ENCODE peak calls at places on chromosomes 12 and 14, in five cellular contexts. O, C, Q, J and F are unnamed samples.

GRCh38 chr12:120252071-120252906 is 13.2 kb downstream of the PXN start:
- DNase-seq in O (no peak), C (no peak), Q (no peak), J (no peak), F (no peak)

GRCh38 chr14:64943556-64943955 is 1.0 kb upstream of the GPX2 start:
- DNase-seq in O (no peak), C (no peak), Q (peak), J (no peak), F (peak)

GRCh38 chr14:75310295-75311059 is 31.8 kb downstream of the FOS start:
- DNase-seq in O (peak), C (peak), Q (peak), J (peak), F (peak)

GRCh38 chr14:20935303-20935984 is 19.8 kb upstream of the RNASE2 start:
- DNase-seq in O (no peak), C (no peak), Q (no peak), J (no peak), F (no peak)

GRCh38 chr12:27003421-27004311 is 10.5 kb downstream of the TM7SF3 start:
- DNase-seq in O (no peak), C (no peak), Q (no peak), J (no peak), F (no peak)

GRCh38 chr12:132774159-132774558 is 12.5 kb upstream of the ANKLE2 start:
- DNase-seq in O (no peak), C (no peak), Q (no peak), J (no peak), F (no peak)

GRCh38 chr12:131536766-131537165 is 174.1 kb upstream of the SFSWAP start:
- DNase-seq in O (no peak), C (no peak), Q (no peak), J (no peak), F (no peak)

GRCh38 chr12:107560194-107560905 is 125.2 kb upstream of the PWP1 start:
- DNase-seq in O (no peak), C (no peak), Q (no peak), J (no peak), F (peak)

GRCh38 chr12:57983150-57983857 is 41.9 kb downstream of the ATP23 start:
- DNase-seq in O (no peak), C (no peak), Q (no peak), J (peak), F (peak)

GRCh38 chr12:58346032-58346632 is 404.8 kb downstream of the ATP23 start:
- DNase-seq in O (no peak), C (no peak), Q (no peak), J (peak), F (no peak)

GRCh38 chr12:109962388-109962787 is 33.8 kb downstream of the GIT2 start:
- DNase-seq in O (no peak), C (no peak), Q (no peak), J (no peak), F (peak)

GRCh38 chr12:64457036-64457435 is 5.1 kb downstream of the TBK1 start:
- DNase-seq in O (no peak), C (no peak), Q (no peak), J (no peak), F (no peak)

GRCh38 chr14:73289729-73290128 is 52.4 kb downstream of the PAPLN start:
- DNase-seq in O (no peak), C (no peak), Q (no peak), J (peak), F (no peak)

GRCh38 chr14:73289308-73289707 is 52.0 kb downstream of the PAPLN start:
- DNase-seq in O (no peak), C (no peak), Q (no peak), J (no peak), F (no peak)

GRCh38 chr14:73290279-73290678 is 53.0 kb downstream of the PAPLN start:
- DNase-seq in O (no peak), C (no peak), Q (no peak), J (no peak), F (no peak)

GRCh38 chr14:73293782-73294781 is 56.8 kb downstream of the PAPLN start:
- DNase-seq in O (no peak), C (no peak), Q (no peak), J (peak), F (no peak)

DNA sequence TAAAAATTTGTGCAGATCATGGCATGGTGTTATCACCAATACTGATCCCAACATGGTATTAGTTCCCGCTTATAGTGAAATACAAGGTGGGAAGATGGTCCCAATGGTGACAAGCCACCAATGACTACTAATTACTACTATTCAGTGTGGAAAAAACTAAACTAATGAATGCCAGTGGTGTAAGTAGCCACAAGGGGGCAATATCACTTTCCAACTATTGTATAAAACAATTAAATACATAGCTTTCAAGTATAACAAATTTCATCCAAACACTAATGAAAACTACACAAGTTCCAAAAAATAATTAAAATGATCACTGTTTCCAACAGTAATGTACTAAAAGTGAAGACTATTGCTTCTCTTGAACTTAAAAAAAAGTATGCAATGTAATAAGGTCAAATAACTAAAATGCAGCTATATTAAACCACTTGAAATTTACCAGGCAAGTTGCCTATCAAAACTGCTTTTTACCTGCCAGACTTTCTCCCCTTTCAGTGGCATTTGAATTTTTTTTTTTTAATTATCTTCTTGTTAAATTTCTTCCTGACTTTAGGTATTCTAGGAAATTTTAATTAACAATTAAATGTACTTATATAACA is 58.0 kb downstream of the PAPLN start:
- DNase-seq in O (no peak), C (no peak), Q (no peak), J (peak), F (no peak)
- TF ChIP-seq CTCF in O (peak), C (peak), Q (peak), J (peak), F (peak)

GRCh38 chr12:31521972-31522371 is 69.0 kb downstream of the DENND5B start:
- DNase-seq in O (no peak), C (no peak), Q (no peak), J (no peak), F (no peak)

GRCh38 chr12:31517994-31518393 is 72.9 kb downstream of the DENND5B start:
- DNase-seq in O (no peak), C (no peak), Q (no peak), J (peak), F (no peak)

GRCh38 chr12:31519525-31519924 is 71.4 kb downstream of the DENND5B start:
- DNase-seq in O (no peak), C (no peak), Q (no peak), J (no peak), F (no peak)

GRCh38 chr12:31516702-31517101 is 74.2 kb downstream of the DENND5B start:
- DNase-seq in O (no peak), C (no peak), Q (no peak), J (no peak), F (no peak)

DNA sequence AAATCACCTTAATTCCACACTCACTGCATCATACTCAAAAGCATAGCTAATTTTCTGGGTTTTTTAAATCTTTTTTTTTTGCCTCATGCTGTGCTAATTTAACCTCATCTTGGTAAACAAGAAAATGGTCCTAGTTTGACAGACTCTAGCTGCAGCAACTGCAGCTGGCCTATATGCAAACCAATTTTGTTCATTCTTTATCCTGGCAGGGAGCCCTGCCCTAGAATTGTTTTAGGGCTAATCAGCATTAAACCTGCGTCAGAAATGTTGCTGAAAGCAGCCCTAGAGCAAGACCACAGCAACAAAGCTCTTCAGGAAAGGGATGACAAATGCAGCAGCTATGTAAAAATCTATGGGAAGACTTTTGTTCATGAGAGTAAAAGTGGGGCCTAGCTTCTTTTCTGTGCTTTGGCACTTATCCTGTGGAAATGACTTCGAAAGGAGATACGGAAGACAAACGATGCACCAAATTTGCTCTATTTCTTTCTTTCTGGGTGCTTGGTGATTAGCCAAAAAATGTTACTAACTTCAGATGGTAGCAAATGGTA is 72.2 kb downstream of the DENND5B start:
- DNase-seq in O (peak), C (no peak), Q (no peak), J (peak), F (peak)
- H3K4me3 ChIP-seq in O (no peak), C (no peak), Q (no peak), J (no peak), F (no peak)

GRCh38 chr12:10501031-10501430 is 4.7 kb upstream of the EIF2S3B start:
- DNase-seq in O (no peak), C (no peak), Q (no peak), J (peak), F (no peak)
- TF ChIP-seq CTCF in O (no peak), C (peak), Q (no peak), J (peak), F (no peak)

GRCh38 chr12:93415723-93416464 is 25.9 kb downstream of the UBE2N start:
- DNase-seq in O (no peak), C (no peak), Q (no peak), J (peak), F (no peak)
- H3K4me3 ChIP-seq in O (no peak), C (no peak), Q (no peak), J (no peak), F (no peak)